ENCODE peak calls at places on chromosomes 7 and 10, in seven cellular contexts. D is tibial artery; K is AG04450; A is lower lobe of right lung; Y is testis; Q is mesenchymal stem cell; N is CD4-positive, alpha-beta T cell. L is an unnamed sample.
A peak's percentile ranks its signal among the peaks of the same experiment; 100 is the strongest.

GRCh38 chr7:47104206-47104549 is 477.7 kb downstream of the TNS3 start:
- DNase-seq in D (no peak), K (no peak), A (no peak), Y (no peak), Q (no peak), N (no peak), L (peak; percentile 35)

GRCh38 chr10:124646483-124647352 is 97.5 kb downstream of the FAM53B start:
- DNase-seq in D (peak; percentile 87), K (peak; percentile 42), A (peak; percentile 87), Y (peak; percentile 83), Q (peak; percentile 80), N (no peak), L (peak; percentile 81)

GRCh38 chr10:69337312-69338132 is 59.2 kb downstream of the HK1 start:
- DNase-seq in D (peak; percentile 82), K (peak; percentile 34), A (peak; percentile 59), Y (no peak), Q (peak; percentile 99), N (no peak), L (peak; percentile 88)

GRCh38 chr10:122567056-122567660 is 6.6 kb downstream of the DMBT1 start:
- DNase-seq in D (no peak), K (no peak), A (no peak), Y (peak; percentile 55), Q (peak; percentile 8), N (no peak), L (peak; percentile 42)

GRCh38 chr7:99679032-99679399 is 780 bp downstream of the CYP3A5 start:
- DNase-seq in D (no peak), K (no peak), A (no peak), Y (no peak), Q (peak; percentile 16), N (no peak), L (peak; percentile 17)

GRCh38 chr10:29353887-29354561 is 65.2 kb downstream of the LYZL1 start:
- DNase-seq in D (no peak), K (no peak), A (no peak), Y (no peak), Q (no peak), N (no peak), L (no peak)

GRCh38 chr10:132434405-132435005 is 37.5 kb downstream of the PWWP2B start:
- DNase-seq in D (no peak), K (no peak), A (peak; percentile 87), Y (no peak), Q (no peak), N (no peak), L (no peak)

GRCh38 chr7:18889436-18889835 is 228.0 kb downstream of the TWIST1 start:
- DNase-seq in D (no peak), K (no peak), A (no peak), Y (no peak), Q (no peak), N (no peak), L (no peak)

GRCh38 chr7:29548823-29549222 is 14.8 kb upstream of the PRR15 start:
- DNase-seq in D (no peak), K (no peak), A (no peak), Y (no peak), Q (no peak), N (no peak), L (no peak)

GRCh38 chr7:149300751-149301150 is 38.8 kb downstream of the ZNF783 start:
- DNase-seq in D (no peak), K (no peak), A (no peak), Y (no peak), Q (no peak), N (no peak), L (no peak)

GRCh38 chr10:13891542-13892431 is 305.0 kb downstream of the PRPF18 start:
- DNase-seq in D (peak; percentile 74), K (no peak), A (peak; percentile 63), Y (no peak), Q (no peak), N (no peak), L (peak; percentile 62)

GRCh38 chr7:130963349-130963748 is 229.3 kb upstream of the KLF14 start:
- DNase-seq in D (no peak), K (no peak), A (no peak), Y (no peak), Q (no peak), N (no peak), L (no peak)

GRCh38 chr7:90178592-90179279 is 24.5 kb downstream of the STEAP1 start:
- DNase-seq in D (no peak), K (no peak), A (no peak), Y (no peak), Q (peak; percentile 18), N (no peak), L (peak; percentile 95)

GRCh38 chr10:97043563-97043855 is 142.2 kb downstream of the SLIT1 start:
- DNase-seq in D (peak; percentile 51), K (no peak), A (no peak), Y (no peak), Q (no peak), N (no peak), L (no peak)

GRCh38 chr10:129605266-129605985 is 138.4 kb downstream of the MGMT start:
- DNase-seq in D (no peak), K (no peak), A (no peak), Y (no peak), Q (peak; percentile 64), N (no peak), L (no peak)

GRCh38 chr7:35424869-35425495 is 171.1 kb upstream of the TBX20 start:
- DNase-seq in D (no peak), K (peak; percentile 10), A (peak; percentile 67), Y (peak; percentile 67), Q (peak; percentile 56), N (peak; percentile 24), L (peak; percentile 73)

GRCh38 chr10:116873134-116873533 is 23.8 kb downstream of the ENO4 start:
- DNase-seq in D (no peak), K (no peak), A (no peak), Y (no peak), Q (no peak), N (no peak), L (no peak)
- H3K27ac ChIP-seq in D (no peak overlapping the region), K (no peak overlapping the region), A (no peak overlapping the region), Y (no peak overlapping the region), Q (no peak overlapping the region), N (no peak overlapping the region), L (no peak overlapping the region)

GRCh38 chr10:78802406-78802805 is 266.4 kb upstream of the ZMIZ1 start:
- DNase-seq in D (no peak), K (no peak), A (no peak), Y (no peak), Q (no peak), N (no peak), L (peak; percentile 44)
- H3K27ac ChIP-seq in D (peak overlapping the region; percentile 74), K (peak overlapping the region; percentile 60), A (peak overlapping the region; percentile 73), Y (peak overlapping the region; percentile 1), Q (no peak overlapping the region), N (no peak overlapping the region), L (peak overlapping the region; percentile 77)

GRCh38 chr10:44416021-44416758 is 31.3 kb upstream of the CXCL12 start:
- DNase-seq in D (no peak), K (no peak), A (no peak), Y (no peak), Q (no peak), N (no peak), L (no peak)
- H3K27ac ChIP-seq in D (no peak overlapping the region), K (no peak overlapping the region), A (peak overlapping the region; percentile 9), Y (no peak overlapping the region), Q (no peak overlapping the region), N (no peak overlapping the region), L (no peak overlapping the region)

GRCh38 chr10:12588091-12588850 is 238.9 kb downstream of the CAMK1D start:
- DNase-seq in D (peak; percentile 25), K (no peak), A (no peak), Y (no peak), Q (no peak), N (peak; percentile 17), L (peak; percentile 36)
- H3K27ac ChIP-seq in D (no peak overlapping the region), K (no peak overlapping the region), A (no peak overlapping the region), Y (no peak overlapping the region), Q (no peak overlapping the region), N (no peak overlapping the region), L (no peak overlapping the region)

DNA sequence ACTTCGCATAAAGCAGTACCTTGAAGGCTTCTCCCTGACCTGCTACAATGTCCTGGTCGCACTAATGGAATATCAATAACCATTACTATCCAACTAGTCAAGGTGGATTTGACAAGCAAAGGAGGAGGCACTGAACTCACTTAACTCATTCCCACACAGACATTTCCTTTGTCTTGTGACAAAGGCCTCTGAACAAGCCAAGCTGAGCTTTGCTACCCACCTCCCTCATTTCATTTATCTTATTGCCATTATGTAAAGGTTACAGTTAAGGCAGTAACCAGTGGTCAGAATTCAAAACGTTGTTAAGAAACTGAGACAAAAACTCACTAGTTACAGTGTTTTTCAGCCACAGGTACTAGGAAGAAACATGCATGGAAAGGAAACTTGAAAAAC is 7.3 kb downstream of the ELMO1 start:
- DNase-seq in D (no peak), K (no peak), A (no peak), Y (no peak), Q (no peak), N (no peak), L (no peak)
- H3K27ac ChIP-seq in D (no peak overlapping the region), K (no peak overlapping the region), A (peak overlapping the region; percentile 83), Y (peak overlapping the region; percentile 5), Q (no peak overlapping the region), N (peak overlapping the region; percentile 55), L (no peak overlapping the region)

GRCh38 chr7:101586971-101587370 is 42.1 kb downstream of the MYL10 start:
- DNase-seq in D (no peak), K (no peak), A (no peak), Y (no peak), Q (no peak), N (no peak), L (no peak)
- H3K27ac ChIP-seq in D (no peak overlapping the region), K (no peak overlapping the region), A (no peak overlapping the region), Y (no peak overlapping the region), Q (no peak overlapping the region), N (no peak overlapping the region), L (no peak overlapping the region)

L was measured in GM23248.